ENCODE peak calls at places on chromosome 1, in six cellular contexts. W is NCI-H460; P is stimulated activated CD4-positive, alpha-beta T cell treated with anti-CD3 and anti-CD28 coated beads, Interleukin-1b, Interleukin-23, amount 100 ng/mL, for 24 hours; R is dorsolateral prefrontal cortex; A is kidney glomerular epithelial cell; I is T-helper 1 cell. D is an unnamed sample.

GRCh38 chr1:101112051-101112770 is 86.6 kb upstream of the DPH5 start:
- DNase-seq in W (no peak), P (no peak), R (no peak), A (no peak), I (peak), D (peak)

GRCh38 chr1:186082235-186082937 is 292.7 kb downstream of the TPR start:
- DNase-seq in W (peak), P (no peak), R (no peak), A (peak), I (no peak), D (no peak)

GRCh38 chr1:11279152-11279551 is 6.2 kb downstream of the UBIAD1 start:
- DNase-seq in W (no peak), P (no peak), R (no peak), A (no peak), I (no peak), D (no peak)

GRCh38 chr1:41322835-41323234 is 38.4 kb upstream of the FOXO6 start:
- DNase-seq in W (peak), P (no peak), R (peak), A (no peak), I (no peak), D (no peak)

GRCh38 chr1:71001627-71002026 is 46.0 kb downstream of the PTGER3 start:
- DNase-seq in W (no peak), P (no peak), R (no peak), A (no peak), I (no peak), D (no peak)

GRCh38 chr1:5644281-5645134 is 347.7 kb downstream of the NPHP4 start:
- DNase-seq in W (no peak), P (no peak), R (peak), A (no peak), I (no peak), D (no peak)

GRCh38 chr1:227299238-227299637 is 19.1 kb downstream of the CDC42BPA start:
- DNase-seq in W (peak), P (no peak), R (no peak), A (peak), I (no peak), D (no peak)

GRCh38 chr1:1407957-1408318 is 845 bp upstream of the MRPL20 start:
- DNase-seq in W (no peak), P (no peak), R (no peak), A (no peak), I (no peak), D (no peak)

GRCh38 chr1:17161137-17161700 is 42.0 kb upstream of the PADI2 start:
- DNase-seq in W (no peak), P (no peak), R (no peak), A (no peak), I (no peak), D (no peak)

GRCh38 chr1:201736707-201737320 is 92.1 kb upstream of the IPO9 start:
- DNase-seq in W (no peak), P (no peak), R (no peak), A (no peak), I (no peak), D (no peak)

GRCh38 chr1:156214024-156214748 is 1.4 kb downstream of the PMF1 start:
- DNase-seq in W (peak), P (no peak), R (no peak), A (no peak), I (no peak), D (no peak)

GRCh38 chr1:84611796-84612195 is 37.6 kb upstream of the CTBS start:
- DNase-seq in W (no peak), P (no peak), R (no peak), A (no peak), I (no peak), D (no peak)

GRCh38 chr1:230866171-230866811 is 2.0 kb downstream of the C1orf198 start:
- DNase-seq in W (no peak), P (no peak), R (no peak), A (peak), I (no peak), D (no peak)